ENCODE peak calls at places on chromosomes 12 and 14, in six cellular contexts. W is ovary; L is fibroblast of lung; M is CD4-positive, CD25-positive, alpha-beta regulatory T cell; Q is right cardiac atrium; J is aorta. D is an unnamed sample.

GRCh38 chr14:81401420-81402122 is 1.4 kb upstream of the STON2 start:
- DNase-seq in L (peak; percentile 97), J (no peak), W (no peak), M (peak; percentile 2), Q (no peak), D (no peak)

GRCh38 chr14:98234208-98234607 is 1037.8 kb downstream of the BCL11B start:
- DNase-seq in M (peak; percentile 54), L (peak; percentile 57), Q (no peak), J (no peak), W (no peak), D (no peak)

GRCh38 chr12:130223767-130224244 is 61.5 kb downstream of the FZD10 start:
- DNase-seq in J (no peak), L (no peak), Q (no peak), M (no peak), W (no peak), D (no peak)

GRCh38 chr14:75303415-75303814 is 24.8 kb downstream of the FOS start:
- DNase-seq in W (peak; percentile 56), M (peak; percentile 78), L (peak; percentile 50), J (no peak), Q (no peak), D (no peak)

GRCh38 chr12:63420206-63420644 is 248.1 kb downstream of the DPY19L2 start:
- DNase-seq in Q (no peak), M (peak; percentile 49), L (peak; percentile 52), J (no peak), W (no peak), D (peak; percentile 98)

GRCh38 chr14:50008562-50009355 is 107.6 kb downstream of the VCPKMT start:
- DNase-seq in Q (no peak), L (no peak), W (no peak), M (no peak), J (no peak), D (no peak)

GRCh38 chr14:36019126-36019525 is 157.4 kb downstream of the PTCSC3 start:
- DNase-seq in L (peak; percentile 54), J (no peak), Q (no peak), M (peak; percentile 50), W (no peak), D (no peak)

GRCh38 chr14:80567905-80568512 is 356.7 kb upstream of the DIO2 start:
- DNase-seq in M (no peak), J (no peak), L (peak; percentile 94), Q (no peak), W (no peak), D (no peak)

GRCh38 chr12:106522708-106523107 is 60.1 kb upstream of the RFX4 start:
- DNase-seq in J (no peak), L (no peak), Q (no peak), W (no peak), M (peak; percentile 10), D (no peak)

GRCh38 chr14:89833120-89833521 is 121.4 kb downstream of the EFCAB11 start:
- DNase-seq in J (no peak), Q (no peak), M (no peak), L (peak; percentile 56), W (no peak), D (no peak)

GRCh38 chr14:63283501-63284248 is 35.1 kb downstream of the GPHB5 start:
- DNase-seq in W (no peak), Q (no peak), J (no peak), M (no peak), L (no peak), D (no peak)

GRCh38 chr12:100481021-100481420 is 7.4 kb downstream of the NR1H4 start:
- DNase-seq in Q (no peak), J (no peak), L (no peak), M (no peak), W (no peak), D (no peak)

GRCh38 chr12:107895966-107896365 is 121.5 kb downstream of the ASCL4 start:
- DNase-seq in J (no peak), W (no peak), L (no peak), M (no peak), Q (no peak), D (no peak)

GRCh38 chr14:68692916-68693771 is 99.7 kb downstream of the ZFP36L1 start:
- DNase-seq in M (no peak), Q (no peak), W (no peak), L (peak; percentile 81), J (peak; percentile 36), D (no peak)

GRCh38 chr14:98791661-98792060 is 480.3 kb downstream of the BCL11B start:
- DNase-seq in W (no peak), M (no peak), J (no peak), Q (no peak), L (no peak), D (no peak)

GRCh38 chr12:133129368-133130037 is 571 bp downstream of the ZNF891 start:
- DNase-seq in L (peak; percentile 49), W (no peak), M (peak; percentile 37), Q (peak; percentile 53), J (no peak), D (no peak)

GRCh38 chr12:121806556-121807308 is 2.9 kb downstream of the SETD1B start:
- DNase-seq in L (no peak), Q (peak; percentile 55), J (no peak), M (no peak), W (peak; percentile 8), D (no peak)

GRCh38 chr12:112777387-112778025 is 14.0 kb upstream of the RPH3A start:
- DNase-seq in L (no peak), M (no peak), W (no peak), J (no peak), Q (no peak), D (no peak)

GRCh38 chr14:69139743-69140142 is 13.2 kb downstream of the DCAF5 start:
- DNase-seq in L (no peak), J (no peak), Q (no peak), M (no peak), W (no peak), D (no peak)

GRCh38 chr14:95262511-95262891 is 57.2 kb downstream of the CLMN start:
- DNase-seq in L (no peak), M (no peak), W (no peak), J (no peak), Q (no peak), D (no peak)

GRCh38 chr14:95264271-95264973 is 55.3 kb downstream of the CLMN start:
- DNase-seq in M (no peak), Q (no peak), J (no peak), L (no peak), W (no peak), D (no peak)

GRCh38 chr14:95267306-95267705 is 52.4 kb downstream of the CLMN start:
- DNase-seq in M (peak; percentile 44), L (peak; percentile 70), J (no peak), Q (no peak), W (no peak), D (no peak)

GRCh38 chr14:95263527-95264231 is 56.0 kb downstream of the CLMN start:
- DNase-seq in L (no peak), J (no peak), Q (no peak), M (no peak), W (no peak), D (no peak)

GRCh38 chr14:95265106-95266094 is 54.3 kb downstream of the CLMN start:
- DNase-seq in Q (no peak), M (peak; percentile 59), J (no peak), L (peak; percentile 99), W (no peak), D (no peak)
- H3K27ac ChIP-seq in Q (no peak overlapping the region), M (no peak overlapping the region), J (no peak overlapping the region), L (peak overlapping the region; percentile 12), W (no peak overlapping the region), D (peak overlapping the region; percentile 26)

GRCh38 chr12:2979806-2980205 is 20.6 kb downstream of the TEAD4 start:
- DNase-seq in M (no peak), Q (no peak), W (no peak), J (no peak), L (no peak), D (no peak)

GRCh38 chr12:2976581-2976996 is 17.4 kb downstream of the TEAD4 start:
- DNase-seq in Q (no peak), J (no peak), W (no peak), M (no peak), L (no peak), D (no peak)

GRCh38 chr12:2980630-2981029 is 21.4 kb downstream of the TEAD4 start:
- DNase-seq in L (no peak), Q (no peak), J (no peak), W (no peak), M (no peak), D (no peak)

GRCh38 chr12:2974560-2974971 is 15.4 kb downstream of the TEAD4 start:
- DNase-seq in W (no peak), Q (no peak), M (no peak), L (peak; percentile 53), J (no peak), D (no peak)

DNA sequence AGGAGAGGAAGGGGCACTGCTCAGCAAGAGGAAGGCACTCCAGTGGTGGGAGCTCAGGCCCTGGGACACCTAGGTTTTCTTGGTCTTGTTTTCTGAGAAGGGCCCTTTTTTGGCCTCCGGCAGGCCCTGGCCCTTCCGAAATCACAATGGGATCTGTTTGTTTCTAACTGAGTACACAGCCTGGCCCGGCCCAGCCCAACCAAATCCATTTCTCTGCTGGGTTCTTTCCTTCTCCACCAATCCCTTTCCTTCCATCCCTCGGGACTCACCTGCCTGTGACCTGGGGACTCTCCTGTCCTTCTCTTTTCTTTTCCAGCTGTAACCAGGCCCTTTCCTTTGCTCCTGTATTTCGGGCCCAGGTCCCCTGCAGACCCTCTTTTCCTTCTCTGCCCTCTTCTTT is 18.6 kb downstream of the TEAD4 start:
- DNase-seq in J (no peak), W (no peak), Q (no peak), L (no peak), M (no peak), D (no peak)
- H3K4me3 ChIP-seq in J (no peak overlapping the region), W (no peak overlapping the region), Q (no peak overlapping the region), L (no peak overlapping the region), M (no peak overlapping the region), D (no peak overlapping the region)

DNA sequence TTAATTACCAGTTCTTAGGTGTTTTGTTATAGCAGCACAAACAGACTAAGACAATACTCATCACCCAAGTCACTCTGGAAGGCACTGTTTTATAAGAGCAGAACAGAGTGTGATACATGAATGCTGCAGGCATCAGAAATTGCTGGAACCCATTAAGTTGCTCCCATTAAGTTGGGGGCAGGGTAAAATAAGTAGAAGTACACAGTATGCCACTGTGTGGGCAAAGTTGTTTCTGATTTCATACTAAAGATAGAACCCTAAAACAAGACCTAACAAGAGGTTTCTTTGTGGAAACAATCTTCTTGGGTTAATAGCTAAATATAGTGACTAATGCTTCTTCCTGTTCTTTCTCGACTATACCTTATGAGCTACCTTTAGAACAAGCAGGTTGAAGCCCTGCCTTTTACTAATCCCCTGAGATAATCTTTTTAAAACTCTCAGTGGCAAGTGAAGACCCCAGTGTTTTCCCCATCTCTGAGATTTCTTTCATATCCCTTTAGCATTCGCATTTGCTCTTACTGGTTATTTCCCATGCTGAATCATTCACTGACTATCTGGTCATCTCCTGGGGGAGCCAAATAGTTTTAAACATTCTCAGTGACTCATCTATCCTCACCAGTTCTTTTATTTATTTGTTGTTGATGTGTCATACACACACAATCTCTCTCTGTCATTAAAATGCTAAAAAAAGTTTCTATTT is 52.3 kb downstream of the SOCS2 start:
- DNase-seq in W (no peak), J (no peak), M (peak; percentile 15), L (peak; percentile 96), Q (no peak), D (no peak)
- H3K27ac ChIP-seq in W (no peak overlapping the region), J (no peak overlapping the region), M (no peak overlapping the region), L (peak overlapping the region; percentile 90), Q (no peak overlapping the region), D (no peak overlapping the region)

DNA sequence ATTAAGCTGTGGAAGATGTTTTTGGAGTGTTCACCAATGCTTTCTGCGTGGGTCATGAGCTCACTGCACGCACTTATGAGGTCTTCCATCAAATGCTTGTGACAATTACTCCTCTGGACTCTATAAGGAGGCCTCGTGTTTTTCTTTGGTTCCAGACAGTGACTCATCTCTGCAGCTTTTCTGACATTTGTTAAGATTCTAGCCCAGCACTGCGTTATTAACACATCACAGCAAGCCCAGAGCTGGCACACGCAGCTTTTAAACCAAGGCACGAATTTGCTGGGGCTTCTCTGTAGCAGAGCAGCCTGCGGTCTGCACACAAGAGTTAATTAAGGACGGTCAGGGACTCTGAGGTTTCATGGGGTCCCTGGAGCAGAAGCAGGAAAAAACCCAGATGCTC is 16.9 kb downstream of the MEG3 start:
- DNase-seq in L (peak; percentile 97), Q (no peak), J (no peak), W (no peak), M (no peak), D (no peak)
- H3K4me3 ChIP-seq in L (no peak overlapping the region), Q (no peak overlapping the region), J (no peak overlapping the region), W (no peak overlapping the region), M (no peak overlapping the region), D (no peak overlapping the region)

D was measured in SK-N-MC.